ENCODE peak calls at places on chromosomes 2 and 18, in nine cellular contexts. P is A549, A is MCF 10A, I is GM03348, N is NCI-H774, T is lower lobe of right lung, U is nephron progenitor cell, E is small intestine, L is ELR. V is an unnamed sample.

GRCh38 chr2:20661028-20661980 is 5.6 kb upstream of the GDF7 start:
- DNase-seq in P (peak; percentile 86), A (peak; percentile 82), I (peak; percentile 89), N (peak; percentile 61), T (peak; percentile 67), U (peak; percentile 69), E (peak; percentile 76), L (peak; percentile 72), V (peak; percentile 77)

GRCh38 chr2:217789736-217790181 is 213.0 kb downstream of the TNS1 start:
- DNase-seq in P (no peak), A (no peak), I (no peak), N (no peak), T (no peak), U (no peak), E (no peak), L (no peak), V (no peak)

GRCh38 chr18:49055787-49056186 is 105.0 kb upstream of the SMAD7 start:
- DNase-seq in P (no peak), A (peak; percentile 75), I (peak; percentile 70), N (no peak), T (peak; percentile 77), U (no peak), E (peak; percentile 13), L (peak; percentile 91), V (no peak)

GRCh38 chr2:7612969-7613368 is 695.8 kb downstream of the RNF144A start:
- DNase-seq in P (no peak), A (peak; percentile 72), I (peak; percentile 66), N (no peak), T (no peak), U (no peak), E (no peak), L (no peak), V (no peak)

GRCh38 chr2:197092431-197092830 is 165.9 kb upstream of the PGAP1 start:
- DNase-seq in P (no peak), A (no peak), I (peak; percentile 66), N (no peak), T (no peak), U (no peak), E (no peak), L (no peak), V (no peak)

GRCh38 chr2:64052468-64053241 is 33.4 kb upstream of the VPS54 start:
- DNase-seq in P (no peak), A (no peak), I (no peak), N (no peak), T (no peak), U (no peak), E (no peak), L (peak; percentile 26), V (no peak)

GRCh38 chr2:172970660-172971059 is 105.0 kb upstream of the MAP3K20 start:
- DNase-seq in P (no peak), A (no peak), I (no peak), N (no peak), T (no peak), U (no peak), E (no peak), L (no peak), V (no peak)

GRCh38 chr2:190869721-190870120 is 10.9 kb upstream of the GLS start:
- DNase-seq in P (no peak), A (no peak), I (no peak), N (no peak), T (no peak), U (no peak), E (no peak), L (no peak), V (no peak)

GRCh38 chr2:112547333-112547732 is 5.1 kb downstream of the POLR1B start:
- DNase-seq in P (peak; percentile 23), A (peak; percentile 94), I (peak; percentile 13), N (no peak), T (no peak), U (peak; percentile 7), E (no peak), L (peak; percentile 4), V (no peak)

GRCh38 chr2:177143444-177143843 is 69.2 kb upstream of the HNRNPA3 start:
- DNase-seq in P (peak; percentile 55), A (peak; percentile 58), I (peak; percentile 61), N (no peak), T (no peak), U (no peak), E (no peak), L (peak; percentile 78), V (no peak)

GRCh38 chr2:119234021-119235019 is 10.7 kb downstream of the STEAP3 start:
- DNase-seq in P (peak; percentile 35), A (peak; percentile 45), I (peak; percentile 41), N (no peak), T (no peak), U (peak; percentile 79), E (no peak), L (peak; percentile 37), V (no peak)

GRCh38 chr2:42711896-42712295 is 52.0 kb downstream of the OXER1 start:
- DNase-seq in P (no peak), A (no peak), I (no peak), N (no peak), T (no peak), U (no peak), E (no peak), L (no peak), V (no peak)

V was measured in glutamatergic neuron.